ENCODE peak calls at places on chromosomes 5 and 9, in five cellular contexts. D is ovary, Q is lower lobe of right lung, B is psoas muscle, T is head of caudate nucleus. C is an unnamed sample.

GRCh38 chr5:129963359-129963758 is 59.1 kb downstream of the CHSY3 start:
- DNase-seq in D (no peak), Q (no peak), B (peak), T (no peak), C (no peak)

GRCh38 chr9:78001946-78002731 is 29.5 kb downstream of the GNAQ start:
- DNase-seq in D (no peak), Q (no peak), B (no peak), T (no peak), C (no peak)

GRCh38 chr5:132459983-132460834 is 30.4 kb downstream of the IRF1 start:
- DNase-seq in D (no peak), Q (peak), B (no peak), T (no peak), C (no peak)

GRCh38 chr5:139651863-139652787 is 4.0 kb downstream of the CXXC5 start:
- DNase-seq in D (peak), Q (peak), B (peak), T (peak), C (no peak)

GRCh38 chr5:131710391-131710790 is 75.4 kb upstream of the RAPGEF6 start:
- DNase-seq in D (no peak), Q (no peak), B (no peak), T (no peak), C (no peak)

GRCh38 chr9:110580850-110581249 is 1.3 kb upstream of the SVEP1 start:
- DNase-seq in D (no peak), Q (no peak), B (no peak), T (no peak), C (no peak)

GRCh38 chr9:136857606-136858412 is 5.7 kb downstream of the MAMDC4 start:
- DNase-seq in D (no peak), Q (no peak), B (peak), T (no peak), C (no peak)

GRCh38 chr5:172940242-172941066 is 18.8 kb upstream of the RPL26L1 start:
- DNase-seq in D (no peak), Q (peak), B (no peak), T (no peak), C (no peak)